ENCODE peak calls at places on chromosomes 6 and 20, in six cellular contexts. One of them, this sample, is unnamed.

GRCh38 chr6:35343092-35343834 is 905 bp downstream of the PPARD start:
- DNase-seq in pancreas: no peak
- DNase-seq in astrocyte of the spinal cord: peak; percentile 33
- DNase-seq in CD4-positive, alpha-beta T cell: no peak
- DNase-seq in breast epithelium: no peak
- DNase-seq in neural crest cell: no peak
- DNase-seq in this sample: no peak

GRCh38 chr20:31811796-31812728 is 7.1 kb upstream of the MYLK2 start:
- DNase-seq in astrocyte of the spinal cord: peak; percentile 92
- DNase-seq in neural crest cell: no peak
- DNase-seq in CD4-positive, alpha-beta T cell: no peak
- DNase-seq in pancreas: peak; percentile 45
- DNase-seq in breast epithelium: no peak
- DNase-seq in this sample: peak; percentile 50

GRCh38 chr6:48474136-48474535 is 363.1 kb upstream of the PTCHD4 start:
- DNase-seq in astrocyte of the spinal cord: no peak
- DNase-seq in CD4-positive, alpha-beta T cell: no peak
- DNase-seq in pancreas: no peak
- DNase-seq in breast epithelium: no peak
- DNase-seq in neural crest cell: no peak
- DNase-seq in this sample: no peak

GRCh38 chr6:154766288-154766687 is 33.1 kb downstream of the SCAF8 start:
- DNase-seq in pancreas: no peak
- DNase-seq in neural crest cell: no peak
- DNase-seq in astrocyte of the spinal cord: no peak
- DNase-seq in CD4-positive, alpha-beta T cell: no peak
- DNase-seq in breast epithelium: no peak
- DNase-seq in this sample: no peak

GRCh38 chr6:47059216-47059885 is 17.2 kb upstream of the ADGRF1 start:
- DNase-seq in pancreas: no peak
- DNase-seq in breast epithelium: peak; percentile 54
- DNase-seq in astrocyte of the spinal cord: no peak
- DNase-seq in CD4-positive, alpha-beta T cell: no peak
- DNase-seq in neural crest cell: no peak
- DNase-seq in this sample: no peak

GRCh38 chr20:54158856-54159418 is 14.8 kb downstream of the CYP24A1 start:
- DNase-seq in pancreas: no peak
- DNase-seq in astrocyte of the spinal cord: no peak
- DNase-seq in breast epithelium: no peak
- DNase-seq in neural crest cell: no peak
- DNase-seq in CD4-positive, alpha-beta T cell: no peak
- DNase-seq in this sample: no peak

GRCh38 chr6:137519629-137520176 is 25.5 kb upstream of the OLIG3 start:
- DNase-seq in astrocyte of the spinal cord: no peak
- DNase-seq in CD4-positive, alpha-beta T cell: no peak
- DNase-seq in neural crest cell: no peak
- DNase-seq in breast epithelium: no peak
- DNase-seq in pancreas: no peak
- DNase-seq in this sample: no peak

GRCh38 chr6:41758641-41759035 is 11.4 kb upstream of the PGC start:
- DNase-seq in astrocyte of the spinal cord: no peak
- DNase-seq in breast epithelium: no peak
- DNase-seq in CD4-positive, alpha-beta T cell: no peak
- DNase-seq in neural crest cell: no peak
- DNase-seq in pancreas: no peak
- DNase-seq in this sample: no peak

GRCh38 chr20:58852559-58853271 is at the start of gene GNAS:
- DNase-seq in astrocyte of the spinal cord: peak; percentile 50
- DNase-seq in CD4-positive, alpha-beta T cell: peak; percentile 42
- DNase-seq in breast epithelium: no peak
- DNase-seq in neural crest cell: peak; percentile 69
- DNase-seq in pancreas: peak; percentile 81
- DNase-seq in this sample: peak; percentile 26

GRCh38 chr6:32291549-32291948 is 67.7 kb upstream of the NOTCH4 start:
- DNase-seq in pancreas: no peak
- DNase-seq in neural crest cell: no peak
- DNase-seq in astrocyte of the spinal cord: no peak
- DNase-seq in CD4-positive, alpha-beta T cell: no peak
- DNase-seq in breast epithelium: no peak
- DNase-seq in this sample: no peak

GRCh38 chr20:719816-720215 is 44.2 kb upstream of the SCRT2 start:
- DNase-seq in astrocyte of the spinal cord: no peak
- DNase-seq in pancreas: no peak
- DNase-seq in neural crest cell: no peak
- DNase-seq in breast epithelium: no peak
- DNase-seq in CD4-positive, alpha-beta T cell: no peak
- DNase-seq in this sample: no peak

GRCh38 chr20:37543828-37544227 is 16.2 kb upstream of the BLCAP start:
- DNase-seq in breast epithelium: no peak
- DNase-seq in pancreas: no peak
- DNase-seq in astrocyte of the spinal cord: no peak
- DNase-seq in CD4-positive, alpha-beta T cell: no peak
- DNase-seq in neural crest cell: no peak
- DNase-seq in this sample: peak; percentile 65
- TF ChIP-seq CTCF in breast epithelium: no peak
- TF ChIP-seq CTCF in pancreas: no peak
- TF ChIP-seq CTCF in astrocyte of the spinal cord: peak; percentile 54
- TF ChIP-seq CTCF in CD4-positive, alpha-beta T cell: no peak
- TF ChIP-seq CTCF in neural crest cell: peak; percentile 60
- TF ChIP-seq CTCF in this sample: peak; percentile 72

DNA sequence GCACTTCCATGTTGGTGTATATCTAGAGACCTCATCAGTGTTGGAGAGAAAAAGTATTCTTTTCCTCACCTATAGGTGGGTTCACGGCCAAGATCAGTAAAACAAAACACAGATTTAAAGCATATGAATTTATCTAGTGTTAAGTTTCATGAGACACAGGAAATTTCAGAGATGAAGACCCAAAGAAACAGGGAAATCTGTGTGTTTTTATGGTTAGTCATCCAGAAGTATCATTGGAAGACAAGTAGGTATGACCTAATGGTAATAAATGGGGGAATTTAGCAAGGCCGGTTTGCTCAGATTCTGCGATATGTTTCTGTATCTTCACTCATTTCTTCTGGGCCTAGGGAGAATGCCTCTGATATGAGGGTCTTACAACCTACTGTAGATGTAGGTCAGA is 419.6 kb upstream of the MARCKS start:
- DNase-seq in neural crest cell: no peak
- DNase-seq in astrocyte of the spinal cord: peak; percentile 29
- DNase-seq in pancreas: no peak
- DNase-seq in CD4-positive, alpha-beta T cell: no peak
- DNase-seq in breast epithelium: no peak
- DNase-seq in this sample: no peak
- TF ChIP-seq CTCF in neural crest cell: no peak
- TF ChIP-seq CTCF in astrocyte of the spinal cord: no peak
- TF ChIP-seq CTCF in pancreas: no peak
- TF ChIP-seq CTCF in CD4-positive, alpha-beta T cell: no peak
- TF ChIP-seq CTCF in breast epithelium: no peak
- TF ChIP-seq CTCF in this sample: peak; percentile 29

DNA sequence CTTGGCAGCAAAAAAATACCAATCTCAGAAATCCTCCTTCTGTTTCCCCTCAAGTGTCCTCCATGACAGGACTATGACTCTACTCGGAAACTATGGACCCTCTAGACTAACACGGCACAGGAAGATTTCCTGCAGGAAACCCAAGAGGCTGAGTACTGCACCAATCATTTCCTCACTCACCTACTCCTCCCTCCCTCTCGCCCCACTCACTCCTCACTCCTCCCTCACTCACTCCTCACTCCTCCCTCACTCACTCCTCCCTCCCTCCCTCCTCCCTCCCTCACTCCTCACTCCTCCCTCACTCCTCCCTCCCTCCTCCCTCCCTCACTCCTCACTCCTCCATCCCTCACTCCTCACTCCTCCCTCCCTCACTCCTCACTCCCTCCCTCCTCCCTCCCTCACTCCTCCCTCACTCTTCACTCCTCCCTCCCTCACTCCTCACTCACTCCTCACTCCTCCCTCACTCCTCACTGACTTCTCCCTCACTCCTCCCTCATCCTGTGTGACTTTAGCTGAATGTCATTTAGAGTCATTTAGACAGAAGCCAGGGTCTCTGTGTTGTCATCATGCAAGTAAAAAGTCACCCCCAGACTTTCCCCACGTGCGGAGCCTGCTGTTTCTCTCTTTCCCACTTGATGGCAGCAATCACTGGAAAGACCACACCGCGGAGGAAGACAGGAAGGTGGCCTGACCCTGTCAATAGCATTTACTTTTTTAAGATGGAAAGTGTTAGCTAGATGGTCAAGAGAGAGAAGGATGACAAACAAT is 226.8 kb upstream of the PDE10A start:
- DNase-seq in astrocyte of the spinal cord: peak; percentile 48
- DNase-seq in neural crest cell: peak; percentile 54
- DNase-seq in CD4-positive, alpha-beta T cell: no peak
- DNase-seq in breast epithelium: no peak
- DNase-seq in pancreas: no peak
- DNase-seq in this sample: no peak
- TF ChIP-seq CTCF in astrocyte of the spinal cord: peak; percentile 80
- TF ChIP-seq CTCF in neural crest cell: peak; percentile 70
- TF ChIP-seq CTCF in CD4-positive, alpha-beta T cell: no peak
- TF ChIP-seq CTCF in breast epithelium: peak; percentile 42
- TF ChIP-seq CTCF in pancreas: peak; percentile 19
- TF ChIP-seq CTCF in this sample: peak; percentile 31

DNA sequence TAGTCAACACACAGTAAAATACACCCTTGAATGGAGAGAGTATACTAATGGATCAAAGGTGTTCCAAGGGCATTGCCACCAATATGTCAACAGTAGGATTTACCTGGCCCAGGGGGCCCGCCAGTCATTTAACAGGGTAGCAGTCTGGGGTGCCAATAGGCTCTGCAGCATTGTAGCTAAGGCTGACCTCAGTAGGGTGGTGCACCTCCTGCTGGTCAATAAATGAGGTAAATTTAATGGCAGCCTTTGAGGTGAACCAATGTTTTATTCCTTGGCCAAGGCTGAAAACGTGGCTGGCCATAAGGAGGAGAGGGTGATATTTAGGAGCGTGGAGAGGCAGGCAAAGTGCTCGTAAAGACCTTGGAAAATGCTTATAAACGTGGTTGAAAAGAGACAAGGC is 147.2 kb downstream of the RPS12 start:
- DNase-seq in pancreas: no peak
- DNase-seq in breast epithelium: no peak
- DNase-seq in neural crest cell: no peak
- DNase-seq in astrocyte of the spinal cord: no peak
- DNase-seq in CD4-positive, alpha-beta T cell: no peak
- DNase-seq in this sample: no peak
- TF ChIP-seq CTCF in pancreas: no peak
- TF ChIP-seq CTCF in breast epithelium: no peak
- TF ChIP-seq CTCF in neural crest cell: peak; percentile 33
- TF ChIP-seq CTCF in astrocyte of the spinal cord: peak; percentile 6
- TF ChIP-seq CTCF in CD4-positive, alpha-beta T cell: no peak
- TF ChIP-seq CTCF in this sample: peak; percentile 42

DNA sequence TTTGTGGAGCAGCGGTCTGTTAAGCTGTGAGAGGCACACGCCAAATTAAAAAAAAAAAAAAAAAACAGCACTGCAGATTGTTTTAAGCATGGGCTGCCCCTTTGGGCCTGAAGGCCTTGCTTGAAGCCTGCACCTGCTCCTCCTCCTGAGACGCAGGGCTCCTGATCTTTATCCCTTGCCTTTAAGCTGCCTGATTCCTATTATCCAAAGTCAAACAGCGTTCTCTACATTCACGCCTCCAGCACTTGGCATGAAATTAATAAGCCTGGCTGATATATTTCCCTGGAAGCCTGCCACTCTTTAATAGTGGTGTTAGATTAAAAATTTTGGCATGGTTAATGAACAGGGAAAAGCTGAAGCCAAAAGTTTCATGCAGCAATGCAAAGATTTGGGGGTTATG is 163.9 kb downstream of the FAXC start:
- DNase-seq in CD4-positive, alpha-beta T cell: no peak
- DNase-seq in pancreas: no peak
- DNase-seq in astrocyte of the spinal cord: no peak
- DNase-seq in neural crest cell: no peak
- DNase-seq in breast epithelium: no peak
- DNase-seq in this sample: no peak
- TF ChIP-seq CTCF in CD4-positive, alpha-beta T cell: no peak
- TF ChIP-seq CTCF in pancreas: no peak
- TF ChIP-seq CTCF in astrocyte of the spinal cord: no peak
- TF ChIP-seq CTCF in neural crest cell: no peak
- TF ChIP-seq CTCF in breast epithelium: no peak
- TF ChIP-seq CTCF in this sample: no peak

GRCh38 chr6:82861121-82861520 is 204.5 kb downstream of the UBE3D start:
- DNase-seq in astrocyte of the spinal cord: no peak
- DNase-seq in pancreas: no peak
- DNase-seq in neural crest cell: no peak
- DNase-seq in CD4-positive, alpha-beta T cell: no peak
- DNase-seq in breast epithelium: no peak
- DNase-seq in this sample: peak; percentile 55
- TF ChIP-seq CTCF in astrocyte of the spinal cord: no peak
- TF ChIP-seq CTCF in pancreas: no peak
- TF ChIP-seq CTCF in neural crest cell: no peak
- TF ChIP-seq CTCF in CD4-positive, alpha-beta T cell: no peak
- TF ChIP-seq CTCF in breast epithelium: no peak
- TF ChIP-seq CTCF in this sample: no peak

GRCh38 chr20:21053002-21053762 is 53.0 kb downstream of the LINC00237 start:
- DNase-seq in pancreas: no peak
- DNase-seq in CD4-positive, alpha-beta T cell: no peak
- DNase-seq in neural crest cell: peak; percentile 8
- DNase-seq in astrocyte of the spinal cord: no peak
- DNase-seq in breast epithelium: no peak
- DNase-seq in this sample: no peak
- TF ChIP-seq CTCF in pancreas: no peak
- TF ChIP-seq CTCF in CD4-positive, alpha-beta T cell: no peak
- TF ChIP-seq CTCF in neural crest cell: no peak
- TF ChIP-seq CTCF in astrocyte of the spinal cord: no peak
- TF ChIP-seq CTCF in breast epithelium: no peak
- TF ChIP-seq CTCF in this sample: no peak

This sample was measured in HFFc6.